ENCODE peak calls at places on chromosomes 2 and 18, in five cellular contexts. D is cardiac septum; J is stimulated activated CD4-positive, alpha-beta T cell treated with anti-CD3 and anti-CD28 coated beads, Interleukin-2, amount 100 ng/mL, for 4 hours; L is Caki2; Z is omental fat pad. Y is an unnamed sample.

GRCh38 chr2:18132697-18133096 is 254.2 kb downstream of the KCNS3 start:
- DNase-seq in D (no peak), J (no peak), L (no peak), Z (no peak), Y (no peak)

GRCh38 chr18:69259282-69259681 is 141.4 kb upstream of the DOK6 start:
- DNase-seq in D (no peak), J (no peak), L (no peak), Z (no peak), Y (no peak)

GRCh38 chr2:128536925-128537620 is 218.4 kb upstream of the HS6ST1 start:
- DNase-seq in D (no peak), J (no peak), L (peak), Z (no peak), Y (no peak)

GRCh38 chr18:56009451-56009850 is 421.5 kb upstream of the TCF4 start:
- DNase-seq in D (no peak), J (no peak), L (no peak), Z (no peak), Y (no peak)

GRCh38 chr18:40019797-40020392 is 1935.1 kb upstream of the PIK3C3 start:
- DNase-seq in D (no peak), J (no peak), L (no peak), Z (no peak), Y (no peak)

GRCh38 chr18:60452424-60452823 is 79.8 kb upstream of the MC4R start:
- DNase-seq in D (no peak), J (no peak), L (no peak), Z (no peak), Y (no peak)

GRCh38 chr18:68060871-68061270 is 544.4 kb upstream of the DSEL start:
- DNase-seq in D (no peak), J (no peak), L (no peak), Z (no peak), Y (no peak)

GRCh38 chr2:57906152-57906732 is 140.4 kb upstream of the VRK2 start:
- DNase-seq in D (no peak), J (no peak), L (peak), Z (no peak), Y (peak)

GRCh38 chr2:12469053-12469625 is 247.6 kb upstream of the TRIB2 start:
- DNase-seq in D (no peak), J (no peak), L (no peak), Z (no peak), Y (no peak)

GRCh38 chr2:134261398-134262131 is 7.7 kb downstream of the MGAT5 start:
- DNase-seq in D (no peak), J (no peak), L (no peak), Z (no peak), Y (peak)

GRCh38 chr2:953975-954686 is 3.5 kb downstream of the SNTG2 start:
- DNase-seq in D (no peak), J (no peak), L (peak), Z (no peak), Y (no peak)

GRCh38 chr2:79122676-79123075 is 2.4 kb downstream of the REG1A start:
- DNase-seq in D (no peak), J (no peak), L (no peak), Z (no peak), Y (no peak)

GRCh38 chr2:168350380-168350779 is 103.0 kb upstream of the STK39 start:
- DNase-seq in D (no peak), J (no peak), L (no peak), Z (no peak), Y (no peak)

GRCh38 chr2:86038291-86039081 is 67.2 kb downstream of the POLR1A start:
- DNase-seq in D (peak), J (peak), L (peak), Z (peak), Y (no peak)

GRCh38 chr2:60317831-60318230 is 235.6 kb downstream of the BCL11A start:
- DNase-seq in D (no peak), J (no peak), L (no peak), Z (no peak), Y (peak)

GRCh38 chr2:23624378-23624777 is 239.4 kb downstream of the KLHL29 start:
- DNase-seq in D (no peak), J (no peak), L (no peak), Z (no peak), Y (no peak)

GRCh38 chr2:56380861-56381260 is 197.1 kb downstream of the CCDC85A start:
- DNase-seq in D (no peak), J (no peak), L (no peak), Z (no peak), Y (no peak)

GRCh38 chr2:6773007-6773693 is 92.6 kb downstream of the CMPK2 start:
- DNase-seq in D (no peak), J (peak), L (peak), Z (peak), Y (peak)

GRCh38 chr2:134379293-134379692 is 125.4 kb downstream of the MGAT5 start:
- DNase-seq in D (no peak), J (no peak), L (no peak), Z (no peak), Y (no peak)